ENCODE peak calls at places on chromosomes 12 and 14, in seven cellular contexts. V, Y, N, S, L, Z and R are unnamed samples.
A peak's percentile ranks its signal among the peaks of the same experiment; 100 is the strongest.

GRCh38 chr12:63862187-63863107 is 17.9 kb downstream of the SRGAP1 start:
- DNase-seq in Y (no peak), S (peak; percentile 40), Z (no peak), N (no peak), L (no peak), V (peak; percentile 59), R (peak; percentile 52)

GRCh38 chr12:58416211-58416610 is 474.8 kb downstream of the ATP23 start:
- DNase-seq in V (peak; percentile 38), L (no peak), N (no peak), S (no peak), Z (no peak), Y (no peak), R (no peak)

GRCh38 chr14:33259764-33260163 is 321.1 kb downstream of the NPAS3 start:
- DNase-seq in Y (no peak), S (no peak), N (no peak), V (no peak), Z (no peak), L (no peak), R (no peak)

GRCh38 chr12:57106021-57106708 is 5.0 kb downstream of the STAT6 start:
- DNase-seq in V (no peak), N (no peak), Z (no peak), S (peak; percentile 42), Y (no peak), L (no peak), R (no peak)

GRCh38 chr12:9669534-9669933 is at the start of gene CLEC2D:
- DNase-seq in S (no peak), Z (no peak), V (no peak), N (no peak), L (no peak), Y (no peak), R (no peak)

GRCh38 chr12:41532072-41532471 is 344.0 kb downstream of the PDZRN4 start:
- DNase-seq in S (no peak), L (no peak), N (no peak), Y (no peak), Z (no peak), V (no peak), R (no peak)

GRCh38 chr12:124599074-124599999 is 31.9 kb upstream of the NCOR2 start:
- DNase-seq in Y (no peak), N (no peak), Z (no peak), S (no peak), V (peak; percentile 53), L (no peak), R (no peak)

GRCh38 chr12:127362121-127362520 is 904.8 kb upstream of the TMEM132C start:
- DNase-seq in S (no peak), Y (no peak), L (no peak), V (no peak), N (no peak), Z (no peak), R (no peak)

GRCh38 chr12:75631809-75632208 is 120.4 kb upstream of the KRR1 start:
- DNase-seq in Y (no peak), N (no peak), Z (no peak), S (no peak), V (no peak), L (no peak), R (no peak)

GRCh38 chr14:53190938-53191337 is 37.8 kb upstream of the DDHD1 start:
- DNase-seq in N (no peak), Z (no peak), S (no peak), V (peak; percentile 10), L (no peak), Y (no peak), R (no peak)

GRCh38 chr14:28785096-28785952 is 18.7 kb downstream of the FOXG1 start:
- DNase-seq in N (no peak), Z (no peak), V (no peak), L (no peak), Y (no peak), S (no peak), R (no peak)

GRCh38 chr14:91416744-91417133 is 881 bp downstream of the CCDC88C start:
- DNase-seq in L (no peak), Y (no peak), V (peak; percentile 20), S (no peak), Z (no peak), N (no peak), R (no peak)

GRCh38 chr12:109301643-109302176 is 7.4 kb downstream of the FOXN4 start:
- DNase-seq in N (no peak), L (no peak), Y (no peak), Z (no peak), S (no peak), V (no peak), R (no peak)

GRCh38 chr12:128817115-128818015 is 6.4 kb downstream of the SLC15A4 start:
- DNase-seq in N (no peak), L (no peak), V (peak; percentile 16), Z (no peak), Y (no peak), S (peak; percentile 80), R (peak; percentile 45)

GRCh38 chr12:95533985-95534384 is 17.3 kb downstream of the USP44 start:
- DNase-seq in Z (no peak), L (no peak), V (no peak), S (no peak), Y (no peak), N (no peak), R (no peak)

GRCh38 chr14:74555476-74556050 is 56.5 kb downstream of the LTBP2 start:
- DNase-seq in Y (no peak), V (no peak), S (no peak), L (no peak), Z (no peak), N (no peak), R (no peak)

GRCh38 chr12:991350-992278 is 591 bp downstream of the ERC1 start:
- DNase-seq in Y (no peak), S (no peak), Z (no peak), V (peak; percentile 31), N (no peak), L (no peak), R (no peak)